ENCODE peak calls at places on chromosomes 7 and 10, in four cellular contexts. U is GM12878, S is K562, N is HL-60. C is an unnamed sample.

GRCh38 chr10:50373821-50374501 is 122.6 kb upstream of the ASAH2 start:
- DNase-seq in U (no peak), S (no peak), N (no peak), C (no peak)

GRCh38 chr7:124907490-124907889 is 22.1 kb downstream of the POT1 start:
- DNase-seq in U (no peak), S (no peak), N (no peak), C (no peak)

GRCh38 chr7:1713502-1714484 is 43.7 kb downstream of the ELFN1 start:
- DNase-seq in U (no peak), S (peak; percentile 48), N (no peak), C (no peak)

GRCh38 chr10:5402798-5403197 is 1.8 kb downstream of the TUBAL3 start:
- DNase-seq in U (no peak), S (no peak), N (no peak), C (no peak)

GRCh38 chr10:2968401-2968800 is 98.9 kb upstream of the PFKP start:
- DNase-seq in U (no peak), S (no peak), N (no peak), C (no peak)

GRCh38 chr7:155190608-155191536 is 106.8 kb upstream of the INSIG1 start:
- DNase-seq in U (no peak), S (peak; percentile 72), N (peak; percentile 23), C (peak; percentile 70)

GRCh38 chr7:84218681-84219080 is 24.1 kb upstream of the SEMA3A start:
- DNase-seq in U (no peak), S (no peak), N (peak; percentile 25), C (no peak)

GRCh38 chr10:89153971-89154370 is 53.1 kb downstream of the CH25H start:
- DNase-seq in U (no peak), S (no peak), N (no peak), C (no peak)

GRCh38 chr7:151087247-151088018 is 1.2 kb downstream of the AGAP3 start:
- DNase-seq in U (no peak), S (peak; percentile 79), N (peak; percentile 29), C (no peak)

GRCh38 chr7:6367701-6368211 is 80.0 kb downstream of the DAGLB start:
- DNase-seq in U (no peak), S (peak; percentile 32), N (peak; percentile 54), C (no peak)

GRCh38 chr7:116777613-116778380 is 84.6 kb upstream of the CAPZA2 start:
- DNase-seq in U (no peak), S (no peak), N (no peak), C (no peak)

GRCh38 chr10:6649107-6649720 is 69.1 kb upstream of the PRKCQ start:
- DNase-seq in U (no peak), S (no peak), N (no peak), C (no peak)

GRCh38 chr7:125747966-125748365 is 818.3 kb upstream of the POT1 start:
- DNase-seq in U (no peak), S (no peak), N (no peak), C (no peak)

GRCh38 chr10:101217450-101218281 is 11.6 kb downstream of the LBX1 start:
- DNase-seq in U (no peak), S (peak; percentile 60), N (peak; percentile 18), C (no peak)

GRCh38 chr7:98283127-98283886 is 1.8 kb downstream of the BRI3 start:
- DNase-seq in U (no peak), S (no peak), N (peak; percentile 86), C (no peak)

GRCh38 chr10:72525277-72525676 is 100.6 kb downstream of the MICU1 start:
- DNase-seq in U (no peak), S (no peak), N (no peak), C (no peak)

GRCh38 chr7:106999023-106999422 is 45.5 kb upstream of the PRKAR2B start:
- DNase-seq in U (no peak), S (no peak), N (no peak), C (no peak)

GRCh38 chr7:1767524-1767923 is 97.4 kb downstream of the ELFN1 start:
- DNase-seq in U (no peak), S (peak; percentile 65), N (no peak), C (no peak)

GRCh38 chr10:110843031-110843430 is 28.7 kb upstream of the PDCD4 start:
- DNase-seq in U (peak; percentile 98), S (no peak), N (peak; percentile 67), C (peak; percentile 52)

GRCh38 chr10:99995713-99996112 is 14.0 kb downstream of the DNMBP start:
- DNase-seq in U (no peak), S (no peak), N (no peak), C (no peak)

GRCh38 chr10:99996934-99997648 is 12.7 kb downstream of the DNMBP start:
- DNase-seq in U (no peak), S (peak; percentile 18), N (no peak), C (no peak)

GRCh38 chr10:99999319-100000108 is 10.2 kb downstream of the DNMBP start:
- DNase-seq in U (no peak), S (no peak), N (no peak), C (no peak)

GRCh38 chr10:99994801-99995200 is 14.9 kb downstream of the DNMBP start:
- DNase-seq in U (no peak), S (no peak), N (no peak), C (no peak)

DNA sequence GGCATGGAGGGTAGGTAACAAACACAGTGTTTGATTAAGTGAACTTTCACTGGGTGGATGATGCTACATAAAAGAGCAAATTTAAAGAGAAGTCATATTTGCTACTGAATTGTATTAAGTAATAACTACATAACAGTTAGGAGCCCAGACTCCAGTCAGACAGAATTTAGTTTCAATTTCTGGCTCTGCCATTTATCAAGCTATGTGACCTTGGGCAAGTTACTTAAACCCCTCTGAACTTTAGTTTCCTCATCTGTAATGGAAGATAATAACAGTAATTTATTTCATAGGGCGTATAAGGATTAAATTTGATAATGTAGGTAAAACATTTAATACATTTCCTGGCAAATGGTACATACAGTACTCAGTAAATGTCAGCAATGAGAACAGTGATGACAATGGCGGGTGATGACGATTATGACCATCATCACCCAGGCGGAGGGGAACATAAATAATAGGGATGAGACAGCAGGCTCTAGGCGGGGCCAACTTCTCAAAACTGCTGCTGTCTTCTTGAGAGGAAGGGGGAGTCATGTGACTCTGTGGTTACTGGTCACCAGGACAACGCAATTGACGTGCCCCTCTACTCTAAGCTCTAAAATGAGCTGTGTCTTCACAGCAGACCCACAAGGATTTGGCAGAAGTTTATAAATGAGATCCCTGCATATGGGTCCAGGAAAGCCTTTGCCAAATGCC is 15.6 kb downstream of the DNMBP start:
- DNase-seq in U (peak; percentile 51), S (peak; percentile 86), N (peak; percentile 80), C (peak; percentile 59)
- TF ChIP-seq SPI1 in U (peak; percentile 43), S (peak; percentile 18), N (peak; percentile 19), C (peak; percentile 58)

GRCh38 chr10:8173866-8174243 is 119.4 kb downstream of the GATA3 start:
- DNase-seq in U (no peak), S (no peak), N (no peak), C (no peak)

GRCh38 chr10:8172604-8173003 is 118.1 kb downstream of the GATA3 start:
- DNase-seq in U (no peak), S (no peak), N (no peak), C (no peak)

GRCh38 chr10:8171008-8171407 is 116.5 kb downstream of the GATA3 start:
- DNase-seq in U (no peak), S (no peak), N (no peak), C (no peak)

GRCh38 chr10:8173243-8173865 is 118.9 kb downstream of the GATA3 start:
- DNase-seq in U (no peak), S (no peak), N (no peak), C (no peak)

DNA sequence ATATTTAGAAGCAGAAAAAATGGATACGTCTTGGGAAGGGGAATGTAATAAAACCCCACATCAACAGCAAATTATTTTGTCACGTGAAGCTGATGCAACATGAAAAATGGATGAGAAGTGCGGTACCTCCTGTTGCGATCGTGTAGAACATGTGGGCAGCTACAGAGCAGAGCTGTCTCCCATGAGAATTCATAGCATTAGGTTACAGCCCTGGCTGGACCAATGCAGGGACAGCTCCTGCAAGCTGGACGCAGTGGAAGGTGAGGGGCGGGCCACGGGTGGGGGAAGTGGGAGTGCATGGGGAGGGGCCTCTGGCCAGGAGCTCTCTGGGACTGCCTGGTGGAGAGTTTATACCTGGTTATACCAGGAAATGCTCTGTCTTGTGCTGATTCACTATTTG is 120.3 kb downstream of the GATA3 start:
- DNase-seq in U (no peak), S (peak; percentile 2), N (no peak), C (no peak)
- TF ChIP-seq SPI1 in U (no peak), S (no peak), N (no peak), C (no peak)

GRCh38 chr10:114550756-114551290 is 107.3 kb downstream of the ABLIM1 start:
- DNase-seq in U (no peak), S (peak; percentile 5), N (no peak), C (no peak)
- TF ChIP-seq SPI1 in U (no peak), S (no peak), N (no peak), C (no peak)

GRCh38 chr10:56095506-56096225 is 265.4 kb downstream of the ZWINT start:
- DNase-seq in U (no peak), S (no peak), N (no peak), C (no peak)

GRCh38 chr10:56096226-56096517 is 264.9 kb downstream of the ZWINT start:
- DNase-seq in U (no peak), S (no peak), N (no peak), C (no peak)

GRCh38 chr10:56090914-56091540 is 270.0 kb downstream of the ZWINT start:
- DNase-seq in U (no peak), S (no peak), N (no peak), C (no peak)

GRCh38 chr10:56091872-56092271 is 269.2 kb downstream of the ZWINT start:
- DNase-seq in U (no peak), S (no peak), N (no peak), C (no peak)
- TF ChIP-seq SPI1 in U (no peak), S (no peak), N (peak; percentile 72), C (no peak)

DNA sequence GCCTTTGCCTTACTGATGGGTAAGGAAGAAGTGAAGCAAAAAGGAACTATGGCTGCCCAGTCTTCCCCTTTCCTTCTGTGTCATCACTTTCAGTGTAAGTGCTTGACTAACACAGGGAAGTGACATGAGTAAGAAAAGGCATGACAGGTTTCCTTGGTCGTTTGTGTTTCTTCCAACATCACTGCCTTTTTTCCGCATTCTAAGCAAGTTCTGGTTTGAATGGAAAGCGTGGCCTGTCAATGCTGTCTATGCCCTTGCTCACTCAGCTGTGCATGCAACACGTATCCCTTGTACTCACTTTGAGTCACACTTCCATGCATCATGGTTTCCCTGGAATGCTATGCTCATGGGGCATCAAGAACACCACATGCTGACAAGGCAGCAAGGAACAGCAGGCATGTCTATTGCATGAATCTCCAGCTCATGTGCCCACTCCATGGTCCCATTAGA is 111.8 kb downstream of the OAT start:
- DNase-seq in U (no peak), S (no peak), N (peak; percentile 45), C (no peak)
- TF ChIP-seq SPI1 in U (peak; percentile 17), S (no peak), N (peak; percentile 39), C (no peak)

GRCh38 chr10:18968196-18968595 is 80.4 kb upstream of the MALRD1 start:
- DNase-seq in U (no peak), S (no peak), N (no peak), C (no peak)
- TF ChIP-seq SPI1 in U (no peak), S (no peak), N (no peak), C (no peak)

C was measured in GM12891.